ENCODE peak calls at places on chromosomes 13 and 19, in eight cellular contexts. One of them, this sample, is unnamed.

GRCh38 chr13:113864303-113864890 is 521 bp upstream of the GAS6 start:
- DNase-seq in EL: peak
- DNase-seq in NCI-H1092: no peak
- DNase-seq in stimulated activated CD4-positive, alpha-beta T cell treated with anti-CD3 and anti-CD28 coated beads, Interleukin-15, amount 100 ng/mL, for 1 hour: no peak
- DNase-seq in activated T-cell treated with anti-CD3 and anti-CD28 coated beads, Interleukin-2, amount 50 U/mL, for 48 hours: no peak
- DNase-seq in astrocyte of the spinal cord: no peak
- DNase-seq in NCI-H774: no peak
- DNase-seq in DND-41: no peak
- DNase-seq in this sample: peak

GRCh38 chr13:63110431-63110830 is 1694.8 kb upstream of the PCDH20 start:
- DNase-seq in EL: peak
- DNase-seq in NCI-H1092: no peak
- DNase-seq in stimulated activated CD4-positive, alpha-beta T cell treated with anti-CD3 and anti-CD28 coated beads, Interleukin-15, amount 100 ng/mL, for 1 hour: no peak
- DNase-seq in activated T-cell treated with anti-CD3 and anti-CD28 coated beads, Interleukin-2, amount 50 U/mL, for 48 hours: no peak
- DNase-seq in astrocyte of the spinal cord: no peak
- DNase-seq in NCI-H774: no peak
- DNase-seq in DND-41: no peak
- DNase-seq in this sample: no peak

GRCh38 chr13:55219538-55219937 is 1921.2 kb upstream of the PRR20A start:
- DNase-seq in EL: no peak
- DNase-seq in NCI-H1092: no peak
- DNase-seq in stimulated activated CD4-positive, alpha-beta T cell treated with anti-CD3 and anti-CD28 coated beads, Interleukin-15, amount 100 ng/mL, for 1 hour: no peak
- DNase-seq in activated T-cell treated with anti-CD3 and anti-CD28 coated beads, Interleukin-2, amount 50 U/mL, for 48 hours: no peak
- DNase-seq in astrocyte of the spinal cord: no peak
- DNase-seq in NCI-H774: no peak
- DNase-seq in DND-41: no peak
- DNase-seq in this sample: no peak

GRCh38 chr13:30882996-30883766 is 22.9 kb upstream of the MEDAG start:
- DNase-seq in EL: no peak
- DNase-seq in NCI-H1092: no peak
- DNase-seq in stimulated activated CD4-positive, alpha-beta T cell treated with anti-CD3 and anti-CD28 coated beads, Interleukin-15, amount 100 ng/mL, for 1 hour: no peak
- DNase-seq in activated T-cell treated with anti-CD3 and anti-CD28 coated beads, Interleukin-2, amount 50 U/mL, for 48 hours: no peak
- DNase-seq in astrocyte of the spinal cord: no peak
- DNase-seq in NCI-H774: no peak
- DNase-seq in DND-41: no peak
- DNase-seq in this sample: no peak

GRCh38 chr19:4083677-4084546 is 17.2 kb upstream of the ZBTB7A start:
- DNase-seq in EL: no peak
- DNase-seq in NCI-H1092: no peak
- DNase-seq in stimulated activated CD4-positive, alpha-beta T cell treated with anti-CD3 and anti-CD28 coated beads, Interleukin-15, amount 100 ng/mL, for 1 hour: no peak
- DNase-seq in activated T-cell treated with anti-CD3 and anti-CD28 coated beads, Interleukin-2, amount 50 U/mL, for 48 hours: peak
- DNase-seq in astrocyte of the spinal cord: no peak
- DNase-seq in NCI-H774: no peak
- DNase-seq in DND-41: peak
- DNase-seq in this sample: no peak

GRCh38 chr13:95536629-95537241 is 15.8 kb upstream of the CLDN10 start:
- DNase-seq in EL: peak
- DNase-seq in NCI-H1092: peak
- DNase-seq in stimulated activated CD4-positive, alpha-beta T cell treated with anti-CD3 and anti-CD28 coated beads, Interleukin-15, amount 100 ng/mL, for 1 hour: no peak
- DNase-seq in activated T-cell treated with anti-CD3 and anti-CD28 coated beads, Interleukin-2, amount 50 U/mL, for 48 hours: no peak
- DNase-seq in astrocyte of the spinal cord: peak
- DNase-seq in NCI-H774: peak
- DNase-seq in DND-41: no peak
- DNase-seq in this sample: no peak

GRCh38 chr19:38977445-38978314 is 2.1 kb upstream of the FBXO17 start:
- DNase-seq in EL: peak
- DNase-seq in NCI-H1092: no peak
- DNase-seq in stimulated activated CD4-positive, alpha-beta T cell treated with anti-CD3 and anti-CD28 coated beads, Interleukin-15, amount 100 ng/mL, for 1 hour: no peak
- DNase-seq in activated T-cell treated with anti-CD3 and anti-CD28 coated beads, Interleukin-2, amount 50 U/mL, for 48 hours: peak
- DNase-seq in astrocyte of the spinal cord: no peak
- DNase-seq in NCI-H774: no peak
- DNase-seq in DND-41: no peak
- DNase-seq in this sample: no peak

GRCh38 chr13:24087611-24088235 is 72.8 kb upstream of the SPATA13 start:
- DNase-seq in EL: no peak
- DNase-seq in NCI-H1092: no peak
- DNase-seq in stimulated activated CD4-positive, alpha-beta T cell treated with anti-CD3 and anti-CD28 coated beads, Interleukin-15, amount 100 ng/mL, for 1 hour: no peak
- DNase-seq in activated T-cell treated with anti-CD3 and anti-CD28 coated beads, Interleukin-2, amount 50 U/mL, for 48 hours: no peak
- DNase-seq in astrocyte of the spinal cord: no peak
- DNase-seq in NCI-H774: no peak
- DNase-seq in DND-41: no peak
- DNase-seq in this sample: no peak

GRCh38 chr19:46049597-46049996 is 8.8 kb upstream of the IGFL4 start:
- DNase-seq in EL: no peak
- DNase-seq in NCI-H1092: no peak
- DNase-seq in stimulated activated CD4-positive, alpha-beta T cell treated with anti-CD3 and anti-CD28 coated beads, Interleukin-15, amount 100 ng/mL, for 1 hour: no peak
- DNase-seq in activated T-cell treated with anti-CD3 and anti-CD28 coated beads, Interleukin-2, amount 50 U/mL, for 48 hours: peak
- DNase-seq in astrocyte of the spinal cord: no peak
- DNase-seq in NCI-H774: no peak
- DNase-seq in DND-41: no peak
- DNase-seq in this sample: no peak

GRCh38 chr13:43285891-43286602 is 262.7 kb downstream of the DNAJC15 start:
- DNase-seq in EL: peak
- DNase-seq in NCI-H1092: peak
- DNase-seq in stimulated activated CD4-positive, alpha-beta T cell treated with anti-CD3 and anti-CD28 coated beads, Interleukin-15, amount 100 ng/mL, for 1 hour: no peak
- DNase-seq in activated T-cell treated with anti-CD3 and anti-CD28 coated beads, Interleukin-2, amount 50 U/mL, for 48 hours: no peak
- DNase-seq in astrocyte of the spinal cord: peak
- DNase-seq in NCI-H774: no peak
- DNase-seq in DND-41: no peak
- DNase-seq in this sample: no peak

GRCh38 chr13:29835280-29836061 is 14.9 kb downstream of the UBL3 start:
- DNase-seq in EL: no peak
- DNase-seq in NCI-H1092: no peak
- DNase-seq in stimulated activated CD4-positive, alpha-beta T cell treated with anti-CD3 and anti-CD28 coated beads, Interleukin-15, amount 100 ng/mL, for 1 hour: no peak
- DNase-seq in activated T-cell treated with anti-CD3 and anti-CD28 coated beads, Interleukin-2, amount 50 U/mL, for 48 hours: no peak
- DNase-seq in astrocyte of the spinal cord: no peak
- DNase-seq in NCI-H774: no peak
- DNase-seq in DND-41: no peak
- DNase-seq in this sample: no peak

GRCh38 chr19:46487802-46488445 is 7.7 kb downstream of the PNMA8B start:
- DNase-seq in EL: peak
- DNase-seq in NCI-H1092: peak
- DNase-seq in stimulated activated CD4-positive, alpha-beta T cell treated with anti-CD3 and anti-CD28 coated beads, Interleukin-15, amount 100 ng/mL, for 1 hour: peak
- DNase-seq in activated T-cell treated with anti-CD3 and anti-CD28 coated beads, Interleukin-2, amount 50 U/mL, for 48 hours: peak
- DNase-seq in astrocyte of the spinal cord: peak
- DNase-seq in NCI-H774: peak
- DNase-seq in DND-41: peak
- DNase-seq in this sample: peak

GRCh38 chr19:18659281-18660050 is 22.6 kb downstream of the KLHL26 start:
- DNase-seq in EL: no peak
- DNase-seq in NCI-H1092: no peak
- DNase-seq in stimulated activated CD4-positive, alpha-beta T cell treated with anti-CD3 and anti-CD28 coated beads, Interleukin-15, amount 100 ng/mL, for 1 hour: no peak
- DNase-seq in activated T-cell treated with anti-CD3 and anti-CD28 coated beads, Interleukin-2, amount 50 U/mL, for 48 hours: no peak
- DNase-seq in astrocyte of the spinal cord: no peak
- DNase-seq in NCI-H774: no peak
- DNase-seq in DND-41: no peak
- DNase-seq in this sample: no peak

GRCh38 chr13:39362652-39363390 is 240.2 kb downstream of the LHFPL6 start:
- DNase-seq in EL: peak
- DNase-seq in NCI-H1092: no peak
- DNase-seq in stimulated activated CD4-positive, alpha-beta T cell treated with anti-CD3 and anti-CD28 coated beads, Interleukin-15, amount 100 ng/mL, for 1 hour: no peak
- DNase-seq in activated T-cell treated with anti-CD3 and anti-CD28 coated beads, Interleukin-2, amount 50 U/mL, for 48 hours: no peak
- DNase-seq in astrocyte of the spinal cord: no peak
- DNase-seq in NCI-H774: no peak
- DNase-seq in DND-41: no peak
- DNase-seq in this sample: no peak

GRCh38 chr13:51768378-51768921 is 35.5 kb downstream of the DHRS12 start:
- DNase-seq in EL: no peak
- DNase-seq in NCI-H1092: no peak
- DNase-seq in stimulated activated CD4-positive, alpha-beta T cell treated with anti-CD3 and anti-CD28 coated beads, Interleukin-15, amount 100 ng/mL, for 1 hour: no peak
- DNase-seq in activated T-cell treated with anti-CD3 and anti-CD28 coated beads, Interleukin-2, amount 50 U/mL, for 48 hours: no peak
- DNase-seq in astrocyte of the spinal cord: no peak
- DNase-seq in NCI-H774: no peak
- DNase-seq in DND-41: no peak
- DNase-seq in this sample: no peak

GRCh38 chr19:13155472-13156284 is 5.5 kb downstream of the IER2 start:
- DNase-seq in EL: peak
- DNase-seq in NCI-H1092: no peak
- DNase-seq in stimulated activated CD4-positive, alpha-beta T cell treated with anti-CD3 and anti-CD28 coated beads, Interleukin-15, amount 100 ng/mL, for 1 hour: peak
- DNase-seq in activated T-cell treated with anti-CD3 and anti-CD28 coated beads, Interleukin-2, amount 50 U/mL, for 48 hours: peak
- DNase-seq in astrocyte of the spinal cord: peak
- DNase-seq in NCI-H774: peak
- DNase-seq in DND-41: peak
- DNase-seq in this sample: peak

GRCh38 chr13:98174995-98175394 is 2.1 kb downstream of the RNF113B start:
- DNase-seq in EL: peak
- DNase-seq in NCI-H1092: no peak
- DNase-seq in stimulated activated CD4-positive, alpha-beta T cell treated with anti-CD3 and anti-CD28 coated beads, Interleukin-15, amount 100 ng/mL, for 1 hour: no peak
- DNase-seq in activated T-cell treated with anti-CD3 and anti-CD28 coated beads, Interleukin-2, amount 50 U/mL, for 48 hours: no peak
- DNase-seq in astrocyte of the spinal cord: peak
- DNase-seq in NCI-H774: no peak
- DNase-seq in DND-41: no peak
- DNase-seq in this sample: no peak

GRCh38 chr13:32791545-32792172 is 205.4 kb downstream of the PDS5B start:
- DNase-seq in EL: peak
- DNase-seq in NCI-H1092: no peak
- DNase-seq in stimulated activated CD4-positive, alpha-beta T cell treated with anti-CD3 and anti-CD28 coated beads, Interleukin-15, amount 100 ng/mL, for 1 hour: no peak
- DNase-seq in activated T-cell treated with anti-CD3 and anti-CD28 coated beads, Interleukin-2, amount 50 U/mL, for 48 hours: peak
- DNase-seq in astrocyte of the spinal cord: peak
- DNase-seq in NCI-H774: no peak
- DNase-seq in DND-41: peak
- DNase-seq in this sample: no peak

GRCh38 chr13:42478531-42479156 is 95.3 kb upstream of the TNFSF11 start:
- DNase-seq in EL: no peak
- DNase-seq in NCI-H1092: no peak
- DNase-seq in stimulated activated CD4-positive, alpha-beta T cell treated with anti-CD3 and anti-CD28 coated beads, Interleukin-15, amount 100 ng/mL, for 1 hour: no peak
- DNase-seq in activated T-cell treated with anti-CD3 and anti-CD28 coated beads, Interleukin-2, amount 50 U/mL, for 48 hours: no peak
- DNase-seq in astrocyte of the spinal cord: peak
- DNase-seq in NCI-H774: no peak
- DNase-seq in DND-41: no peak
- DNase-seq in this sample: no peak

GRCh38 chr13:99741979-99742378 is 229.6 kb downstream of the ZIC5 start:
- DNase-seq in EL: no peak
- DNase-seq in NCI-H1092: no peak
- DNase-seq in stimulated activated CD4-positive, alpha-beta T cell treated with anti-CD3 and anti-CD28 coated beads, Interleukin-15, amount 100 ng/mL, for 1 hour: no peak
- DNase-seq in activated T-cell treated with anti-CD3 and anti-CD28 coated beads, Interleukin-2, amount 50 U/mL, for 48 hours: no peak
- DNase-seq in astrocyte of the spinal cord: no peak
- DNase-seq in NCI-H774: no peak
- DNase-seq in DND-41: no peak
- DNase-seq in this sample: no peak

GRCh38 chr19:1064661-1065605 is 2.0 kb upstream of the ARHGAP45 start:
- DNase-seq in EL: peak
- DNase-seq in NCI-H1092: no peak
- DNase-seq in stimulated activated CD4-positive, alpha-beta T cell treated with anti-CD3 and anti-CD28 coated beads, Interleukin-15, amount 100 ng/mL, for 1 hour: peak
- DNase-seq in activated T-cell treated with anti-CD3 and anti-CD28 coated beads, Interleukin-2, amount 50 U/mL, for 48 hours: peak
- DNase-seq in astrocyte of the spinal cord: peak
- DNase-seq in NCI-H774: no peak
- DNase-seq in DND-41: peak
- DNase-seq in this sample: no peak

GRCh38 chr13:111480976-111481375 is 160.5 kb downstream of the TEX29 start:
- DNase-seq in EL: no peak
- DNase-seq in NCI-H1092: peak
- DNase-seq in stimulated activated CD4-positive, alpha-beta T cell treated with anti-CD3 and anti-CD28 coated beads, Interleukin-15, amount 100 ng/mL, for 1 hour: no peak
- DNase-seq in activated T-cell treated with anti-CD3 and anti-CD28 coated beads, Interleukin-2, amount 50 U/mL, for 48 hours: no peak
- DNase-seq in astrocyte of the spinal cord: no peak
- DNase-seq in NCI-H774: peak
- DNase-seq in DND-41: no peak
- DNase-seq in this sample: peak

GRCh38 chr13:43676320-43676719 is 110.5 kb downstream of the ENOX1 start:
- DNase-seq in EL: no peak
- DNase-seq in NCI-H1092: no peak
- DNase-seq in stimulated activated CD4-positive, alpha-beta T cell treated with anti-CD3 and anti-CD28 coated beads, Interleukin-15, amount 100 ng/mL, for 1 hour: no peak
- DNase-seq in activated T-cell treated with anti-CD3 and anti-CD28 coated beads, Interleukin-2, amount 50 U/mL, for 48 hours: no peak
- DNase-seq in astrocyte of the spinal cord: no peak
- DNase-seq in NCI-H774: no peak
- DNase-seq in DND-41: no peak
- DNase-seq in this sample: no peak

GRCh38 chr19:17576758-17577532 is 21.5 kb downstream of the COLGALT1 start:
- DNase-seq in EL: peak
- DNase-seq in NCI-H1092: no peak
- DNase-seq in stimulated activated CD4-positive, alpha-beta T cell treated with anti-CD3 and anti-CD28 coated beads, Interleukin-15, amount 100 ng/mL, for 1 hour: no peak
- DNase-seq in activated T-cell treated with anti-CD3 and anti-CD28 coated beads, Interleukin-2, amount 50 U/mL, for 48 hours: peak
- DNase-seq in astrocyte of the spinal cord: peak
- DNase-seq in NCI-H774: no peak
- DNase-seq in DND-41: peak
- DNase-seq in this sample: peak

GRCh38 chr13:112871742-112872141 is 97.3 kb upstream of the MCF2L start:
- DNase-seq in EL: no peak
- DNase-seq in NCI-H1092: no peak
- DNase-seq in stimulated activated CD4-positive, alpha-beta T cell treated with anti-CD3 and anti-CD28 coated beads, Interleukin-15, amount 100 ng/mL, for 1 hour: no peak
- DNase-seq in activated T-cell treated with anti-CD3 and anti-CD28 coated beads, Interleukin-2, amount 50 U/mL, for 48 hours: no peak
- DNase-seq in astrocyte of the spinal cord: no peak
- DNase-seq in NCI-H774: no peak
- DNase-seq in DND-41: no peak
- DNase-seq in this sample: no peak

GRCh38 chr13:39159393-39159792 is 121.1 kb downstream of the NHLRC3 start:
- DNase-seq in EL: no peak
- DNase-seq in NCI-H1092: peak
- DNase-seq in stimulated activated CD4-positive, alpha-beta T cell treated with anti-CD3 and anti-CD28 coated beads, Interleukin-15, amount 100 ng/mL, for 1 hour: no peak
- DNase-seq in activated T-cell treated with anti-CD3 and anti-CD28 coated beads, Interleukin-2, amount 50 U/mL, for 48 hours: no peak
- DNase-seq in astrocyte of the spinal cord: no peak
- DNase-seq in NCI-H774: peak
- DNase-seq in DND-41: no peak
- DNase-seq in this sample: no peak

GRCh38 chr13:62038214-62038613 is 622.6 kb upstream of the PCDH20 start:
- DNase-seq in EL: no peak
- DNase-seq in NCI-H1092: no peak
- DNase-seq in stimulated activated CD4-positive, alpha-beta T cell treated with anti-CD3 and anti-CD28 coated beads, Interleukin-15, amount 100 ng/mL, for 1 hour: no peak
- DNase-seq in activated T-cell treated with anti-CD3 and anti-CD28 coated beads, Interleukin-2, amount 50 U/mL, for 48 hours: no peak
- DNase-seq in astrocyte of the spinal cord: no peak
- DNase-seq in NCI-H774: no peak
- DNase-seq in DND-41: no peak
- DNase-seq in this sample: no peak

GRCh38 chr13:99859178-99860177 is 112.1 kb downstream of the ZIC5 start:
- DNase-seq in EL: no peak
- DNase-seq in NCI-H1092: no peak
- DNase-seq in stimulated activated CD4-positive, alpha-beta T cell treated with anti-CD3 and anti-CD28 coated beads, Interleukin-15, amount 100 ng/mL, for 1 hour: no peak
- DNase-seq in activated T-cell treated with anti-CD3 and anti-CD28 coated beads, Interleukin-2, amount 50 U/mL, for 48 hours: peak
- DNase-seq in astrocyte of the spinal cord: no peak
- DNase-seq in NCI-H774: no peak
- DNase-seq in DND-41: no peak
- DNase-seq in this sample: no peak

GRCh38 chr19:42203700-42204099 is 13.8 kb downstream of the DEDD2 start:
- DNase-seq in EL: no peak
- DNase-seq in NCI-H1092: no peak
- DNase-seq in stimulated activated CD4-positive, alpha-beta T cell treated with anti-CD3 and anti-CD28 coated beads, Interleukin-15, amount 100 ng/mL, for 1 hour: no peak
- DNase-seq in activated T-cell treated with anti-CD3 and anti-CD28 coated beads, Interleukin-2, amount 50 U/mL, for 48 hours: no peak
- DNase-seq in astrocyte of the spinal cord: no peak
- DNase-seq in NCI-H774: no peak
- DNase-seq in DND-41: no peak
- DNase-seq in this sample: no peak

GRCh38 chr19:3604227-3604986 is 2.3 kb downstream of the TBXA2R start:
- DNase-seq in EL: no peak
- DNase-seq in NCI-H1092: no peak
- DNase-seq in stimulated activated CD4-positive, alpha-beta T cell treated with anti-CD3 and anti-CD28 coated beads, Interleukin-15, amount 100 ng/mL, for 1 hour: no peak
- DNase-seq in activated T-cell treated with anti-CD3 and anti-CD28 coated beads, Interleukin-2, amount 50 U/mL, for 48 hours: no peak
- DNase-seq in astrocyte of the spinal cord: no peak
- DNase-seq in NCI-H774: no peak
- DNase-seq in DND-41: no peak
- DNase-seq in this sample: no peak

GRCh38 chr13:75437582-75438318 is 44.2 kb downstream of the TBC1D4 start:
- DNase-seq in EL: peak
- DNase-seq in NCI-H1092: no peak
- DNase-seq in stimulated activated CD4-positive, alpha-beta T cell treated with anti-CD3 and anti-CD28 coated beads, Interleukin-15, amount 100 ng/mL, for 1 hour: no peak
- DNase-seq in activated T-cell treated with anti-CD3 and anti-CD28 coated beads, Interleukin-2, amount 50 U/mL, for 48 hours: no peak
- DNase-seq in astrocyte of the spinal cord: peak
- DNase-seq in NCI-H774: no peak
- DNase-seq in DND-41: no peak
- DNase-seq in this sample: no peak

GRCh38 chr13:75901509-75901908 is 265.4 kb downstream of the LMO7 start:
- DNase-seq in EL: no peak
- DNase-seq in NCI-H1092: no peak
- DNase-seq in stimulated activated CD4-positive, alpha-beta T cell treated with anti-CD3 and anti-CD28 coated beads, Interleukin-15, amount 100 ng/mL, for 1 hour: no peak
- DNase-seq in activated T-cell treated with anti-CD3 and anti-CD28 coated beads, Interleukin-2, amount 50 U/mL, for 48 hours: no peak
- DNase-seq in astrocyte of the spinal cord: no peak
- DNase-seq in NCI-H774: no peak
- DNase-seq in DND-41: no peak
- DNase-seq in this sample: no peak

GRCh38 chr13:29878101-29878500 is 27.7 kb upstream of the UBL3 start:
- DNase-seq in EL: no peak
- DNase-seq in NCI-H1092: no peak
- DNase-seq in stimulated activated CD4-positive, alpha-beta T cell treated with anti-CD3 and anti-CD28 coated beads, Interleukin-15, amount 100 ng/mL, for 1 hour: no peak
- DNase-seq in activated T-cell treated with anti-CD3 and anti-CD28 coated beads, Interleukin-2, amount 50 U/mL, for 48 hours: no peak
- DNase-seq in astrocyte of the spinal cord: no peak
- DNase-seq in NCI-H774: no peak
- DNase-seq in DND-41: no peak
- DNase-seq in this sample: no peak

GRCh38 chr13:104597554-104598240 is 1531.5 kb upstream of the SLC10A2 start:
- DNase-seq in EL: no peak
- DNase-seq in NCI-H1092: no peak
- DNase-seq in stimulated activated CD4-positive, alpha-beta T cell treated with anti-CD3 and anti-CD28 coated beads, Interleukin-15, amount 100 ng/mL, for 1 hour: no peak
- DNase-seq in activated T-cell treated with anti-CD3 and anti-CD28 coated beads, Interleukin-2, amount 50 U/mL, for 48 hours: no peak
- DNase-seq in astrocyte of the spinal cord: no peak
- DNase-seq in NCI-H774: no peak
- DNase-seq in DND-41: no peak
- DNase-seq in this sample: no peak